ENCODE peak calls at places on chromosomes 16 and 17, in four cellular contexts. O is HFFc6, M is M059J, E is mesenchymal stem cell. H is an unnamed sample.

GRCh38 chr16:30867747-30868146 is 26.1 kb downstream of the BCL7C start:
- DNase-seq in M (peak; percentile 22), O (peak; percentile 19), E (peak; percentile 45), H (no peak)

GRCh38 chr17:36848008-36848902 is 89.0 kb upstream of the LHX1 start:
- DNase-seq in O (no peak), M (no peak), E (no peak), H (no peak)

GRCh38 chr17:3905017-3905486 is 11.2 kb downstream of the P2RX1 start:
- DNase-seq in O (no peak), M (no peak), E (no peak), H (no peak)

GRCh38 chr17:3888343-3889171 is 4.3 kb downstream of the CAMKK1 start:
- DNase-seq in E (peak; percentile 93), O (peak; percentile 95), M (peak; percentile 82), H (no peak)

GRCh38 chr17:55005520-55005919 is 37.0 kb downstream of the STXBP4 start:
- DNase-seq in O (no peak), M (peak; percentile 5), E (peak; percentile 26), H (peak; percentile 8)

GRCh38 chr16:57386381-57386951 is 14.2 kb downstream of the CX3CL1 start:
- DNase-seq in O (no peak), E (peak; percentile 71), M (no peak), H (no peak)

GRCh38 chr16:57600048-57600835 is 28.2 kb upstream of the ADGRG1 start:
- DNase-seq in O (no peak), E (peak; percentile 23), M (peak; percentile 51), H (peak; percentile 59)

GRCh38 chr17:74457146-74457819 is 9.2 kb upstream of the CD300A start:
- DNase-seq in M (peak; percentile 49), E (peak; percentile 52), O (no peak), H (peak; percentile 40)

GRCh38 chr17:61647044-61647443 is 56.0 kb upstream of the NACA2 start:
- DNase-seq in E (no peak), M (peak; percentile 55), O (peak; percentile 31), H (no peak)

GRCh38 chr16:23333034-23333579 is 31.0 kb downstream of the SCNN1B start:
- DNase-seq in E (no peak), O (no peak), M (peak; percentile 50), H (no peak)

GRCh38 chr17:3582921-3583320 is 25.3 kb upstream of the TRPV3 start:
- DNase-seq in O (no peak), E (no peak), M (no peak), H (no peak)

GRCh38 chr17:2083613-2084128 is 28.8 kb downstream of the HIC1 start:
- DNase-seq in M (peak; percentile 25), E (peak; percentile 63), O (no peak), H (no peak)

GRCh38 chr17:39252788-39253460 is 27.2 kb upstream of the STAC2 start:
- DNase-seq in O (no peak), E (no peak), M (no peak), H (no peak)

GRCh38 chr16:9820481-9821246 is 361.6 kb downstream of the GRIN2A start:
- DNase-seq in E (no peak), M (no peak), O (no peak), H (peak; percentile 93)

GRCh38 chr16:68711421-68712139 is 25.5 kb upstream of the CDH1 start:
- DNase-seq in M (no peak), E (no peak), O (no peak), H (no peak)

GRCh38 chr16:85098565-85098964 is 13.7 kb downstream of the CIBAR2 start:
- DNase-seq in M (no peak), O (no peak), E (peak; percentile 49), H (no peak)

GRCh38 chr17:42414782-42415409 is 8.2 kb downstream of the CAVIN1 start:
- DNase-seq in E (no peak), M (no peak), O (no peak), H (no peak)

GRCh38 chr17:82927661-82928601 is 88.1 kb upstream of the ZNF750 start:
- DNase-seq in O (no peak), E (no peak), M (no peak), H (no peak)

GRCh38 chr17:32116937-32117336 is 25.4 kb upstream of the RHOT1 start:
- DNase-seq in E (no peak), O (no peak), M (no peak), H (no peak)

GRCh38 chr17:73815474-73815873 is 171.2 kb upstream of the SDK2 start:
- DNase-seq in E (no peak), M (no peak), O (no peak), H (peak; percentile 36)

GRCh38 chr17:82283208-82283749 is 9.8 kb upstream of the CSNK1D start:
- DNase-seq in O (peak; percentile 87), E (peak; percentile 90), M (peak; percentile 98), H (no peak)

GRCh38 chr16:81462683-81463082 is 18.1 kb downstream of the CMIP start:
- DNase-seq in M (peak; percentile 83), E (no peak), O (no peak), H (no peak)

GRCh38 chr16:22163806-22164205 is 1.5 kb downstream of the SDR42E2 start:
- DNase-seq in M (no peak), O (no peak), E (no peak), H (no peak)

GRCh38 chr16:85190572-85190971 is 78.3 kb upstream of the CIBAR2 start:
- DNase-seq in O (no peak), M (no peak), E (no peak), H (no peak)

GRCh38 chr17:72743037-72743467 is 349.4 kb downstream of the SLC39A11 start:
- DNase-seq in M (no peak), E (no peak), O (no peak), H (peak; percentile 35)

GRCh38 chr17:7988750-7989178 is 13.7 kb upstream of the GUCY2D start:
- DNase-seq in O (peak; percentile 91), E (peak; percentile 85), M (peak; percentile 82), H (peak; percentile 9)

GRCh38 chr16:67844441-67844840 is 2.3 kb upstream of the NUTF2 start:
- DNase-seq in E (peak; percentile 46), O (peak; percentile 49), M (peak; percentile 48), H (no peak)

GRCh38 chr17:78409191-78409621 is 30.8 kb downstream of the PGS1 start:
- DNase-seq in M (no peak), E (no peak), O (no peak), H (no peak)

GRCh38 chr16:27745348-27745747 is 195.4 kb downstream of the KATNIP start:
- DNase-seq in E (peak; percentile 62), O (peak; percentile 44), M (peak; percentile 42), H (no peak)

GRCh38 chr17:31390426-31390747 is 1.1 kb upstream of the RAB11FIP4 start:
- DNase-seq in M (no peak), O (no peak), E (no peak), H (no peak)

GRCh38 chr16:57809843-57810196 is 7.5 kb upstream of the KIFC3 start:
- DNase-seq in O (no peak), M (no peak), E (no peak), H (no peak)

GRCh38 chr17:8053600-8053999 is 14.7 kb downstream of the ALOX15B start:
- DNase-seq in E (no peak), O (no peak), M (peak; percentile 9), H (no peak)

GRCh38 chr17:50618300-50618699 is 16.4 kb upstream of the ABCC3 start:
- DNase-seq in M (peak; percentile 46), E (no peak), O (no peak), H (no peak)

GRCh38 chr17:64783556-64784352 is 121.6 kb upstream of the SMURF2 start:
- DNase-seq in M (no peak), E (no peak), O (no peak), H (no peak)

GRCh38 chr16:77833906-77834599 is 45.7 kb downstream of the VAT1L start:
- DNase-seq in O (no peak), E (peak; percentile 78), M (peak; percentile 90), H (peak; percentile 75)

GRCh38 chr17:37261286-37261685 is 114.5 kb upstream of the C17orf78 start:
- DNase-seq in O (no peak), E (peak; percentile 14), M (peak; percentile 61), H (no peak)

H was measured in NT2/D1.